ENCODE peak calls at places on chromosomes 12 and 14, in nine cellular contexts. Z is fibroblast of the aortic adventitia; T is Right ventricle myocardium superior; K is ecto neural progenitor cell; B is activated naive CD8-positive, alpha-beta T cell treated with anti-CD3 and anti-CD28 coated beads, Interleukin-2, amount 50 U/mL, for 16 hours; A is HEK293T; G is neuronal stem cell; L is NAMALWA; Q is PC-3. X is an unnamed sample.

GRCh38 chr14:103520657-103521437 is 1.8 kb downstream of the CKB start:
- DNase-seq in L (peak; percentile 62), Z (peak; percentile 41), Q (peak; percentile 82), A (peak; percentile 71), G (peak; percentile 80), B (no peak), K (peak; percentile 92), T (peak; percentile 92), X (peak; percentile 64)

GRCh38 chr12:112354399-112354798 is 27.8 kb downstream of the HECTD4 start:
- DNase-seq in L (peak; percentile 11), A (no peak), Q (no peak), B (no peak), Z (no peak), G (no peak), T (no peak), K (no peak), X (no peak)

GRCh38 chr12:77218278-77218677 is 152.9 kb upstream of the E2F7 start:
- DNase-seq in A (no peak), B (no peak), K (no peak), T (no peak), Q (no peak), Z (no peak), L (no peak), G (no peak), X (no peak)

GRCh38 chr12:44875417-44875953 is 630 bp downstream of the NELL2 start:
- DNase-seq in T (no peak), B (no peak), A (peak; percentile 32), L (no peak), Q (no peak), Z (no peak), G (peak; percentile 35), K (peak; percentile 78), X (no peak)

GRCh38 chr14:95474486-95474885 is 42.0 kb downstream of the SYNE3 start:
- DNase-seq in B (no peak), T (no peak), K (no peak), Z (no peak), Q (no peak), G (no peak), A (no peak), L (no peak), X (no peak)

GRCh38 chr14:72715910-72716268 is 178.0 kb downstream of the DPF3 start:
- DNase-seq in T (peak; percentile 82), A (no peak), Q (no peak), G (no peak), Z (no peak), L (no peak), B (no peak), K (no peak), X (no peak)

GRCh38 chr12:10293570-10294227 is 14.0 kb upstream of the KLRD1 start:
- DNase-seq in K (no peak), Q (no peak), B (no peak), T (no peak), G (no peak), A (no peak), L (no peak), Z (no peak), X (no peak)

GRCh38 chr12:105220929-105221290 is 15.1 kb downstream of the APPL2 start:
- DNase-seq in B (no peak), A (no peak), K (no peak), L (no peak), Z (no peak), G (no peak), T (no peak), Q (peak; percentile 68), X (no peak)

GRCh38 chr12:131084341-131085011 is 130.8 kb downstream of the ADGRD1 start:
- DNase-seq in A (no peak), K (peak; percentile 24), T (peak; percentile 33), Q (no peak), Z (no peak), G (no peak), B (no peak), L (no peak), X (no peak)

GRCh38 chr12:121568971-121569808 is 11.6 kb downstream of the KDM2B start:
- DNase-seq in K (no peak), A (no peak), L (peak; percentile 29), Q (no peak), T (peak; percentile 62), B (no peak), G (no peak), Z (peak; percentile 52), X (no peak)

GRCh38 chr14:70212752-70213151 is 24.0 kb upstream of the SLC8A3 start:
- DNase-seq in A (no peak), K (no peak), T (no peak), Z (no peak), G (no peak), Q (no peak), L (no peak), B (no peak), X (no peak)

GRCh38 chr14:39581474-39581873 is 149.2 kb upstream of the FBXO33 start:
- DNase-seq in T (no peak), A (no peak), L (peak; percentile 1), B (no peak), Q (peak; percentile 21), Z (no peak), G (no peak), K (no peak), X (peak; percentile 28)

GRCh38 chr14:72652179-72652578 is 241.7 kb downstream of the DPF3 start:
- DNase-seq in T (no peak), K (no peak), Q (peak; percentile 53), Z (no peak), L (no peak), G (no peak), B (no peak), A (no peak), X (no peak)

GRCh38 chr12:106580671-106581508 is 1.9 kb upstream of the RFX4 start:
- DNase-seq in K (peak; percentile 58), G (no peak), T (no peak), A (no peak), Q (no peak), B (no peak), Z (no peak), L (no peak), X (no peak)

GRCh38 chr12:28640519-28640918 is 450.3 kb downstream of the CCDC91 start:
- DNase-seq in Z (no peak), A (no peak), Q (no peak), L (no peak), K (no peak), T (no peak), B (no peak), G (no peak), X (no peak)

GRCh38 chr12:113155641-113156040 is 6.1 kb downstream of the CFAP73 start:
- DNase-seq in A (no peak), G (no peak), K (no peak), Z (no peak), B (no peak), L (peak; percentile 34), T (no peak), Q (no peak), X (no peak)

X was measured in RKO.